ENCODE peak calls at places on chromosomes 16 and 17, in nine cellular contexts. L, U, E, R, Q, A, S, N and T are unnamed samples.

GRCh38 chr16:72971370-72971769 is 76.6 kb downstream of the ZFHX3 start:
- DNase-seq in L (no peak), U (no peak), E (no peak), R (no peak), Q (no peak), A (no peak), S (no peak), N (no peak), T (no peak)

GRCh38 chr17:76051071-76051467 is 21.2 kb downstream of the SRP68 start:
- DNase-seq in L (no peak), U (no peak), E (no peak), R (no peak), Q (no peak), A (no peak), S (no peak), N (no peak), T (no peak)

GRCh38 chr16:49356728-49357488 is 16.7 kb upstream of the C16orf78 start:
- DNase-seq in L (no peak), U (no peak), E (no peak), R (no peak), Q (no peak), A (no peak), S (no peak), N (no peak), T (no peak)

GRCh38 chr17:37737081-37737480 is 7.8 kb downstream of the HNF1B start:
- DNase-seq in L (no peak), U (no peak), E (no peak), R (no peak), Q (no peak), A (no peak), S (no peak), N (no peak), T (no peak)

GRCh38 chr16:13864689-13865088 is 55.3 kb upstream of the ERCC4 start:
- DNase-seq in L (no peak), U (no peak), E (no peak), R (no peak), Q (no peak), A (no peak), S (no peak), N (no peak), T (no peak)

GRCh38 chr16:46573834-46574159 is 47.4 kb downstream of the SHCBP1 start:
- DNase-seq in L (no peak), U (no peak), E (no peak), R (no peak), Q (no peak), A (no peak), S (no peak), N (no peak), T (no peak)

GRCh38 chr17:44522883-44523671 is 19.9 kb upstream of the GPATCH8 start:
- DNase-seq in L (no peak), U (peak), E (no peak), R (no peak), Q (no peak), A (peak), S (peak), N (peak), T (peak)

GRCh38 chr16:5032748-5033167 is 977 bp downstream of the NAGPA start:
- DNase-seq in L (no peak), U (no peak), E (no peak), R (no peak), Q (no peak), A (no peak), S (no peak), N (no peak), T (no peak)

GRCh38 chr16:27335349-27336052 is 21.7 kb downstream of the IL4R start:
- DNase-seq in L (no peak), U (no peak), E (no peak), R (no peak), Q (no peak), A (no peak), S (no peak), N (no peak), T (no peak)

GRCh38 chr16:77732241-77732946 is 10.1 kb downstream of the NUDT7 start:
- DNase-seq in L (no peak), U (no peak), E (no peak), R (no peak), Q (peak), A (no peak), S (no peak), N (no peak), T (no peak)

GRCh38 chr17:17484451-17484899 is 7.7 kb downstream of the MED9 start:
- DNase-seq in L (no peak), U (no peak), E (no peak), R (no peak), Q (no peak), A (no peak), S (no peak), N (no peak), T (no peak)

GRCh38 chr17:35640977-35641526 is 53.9 kb downstream of the AP2B1 start:
- DNase-seq in L (no peak), U (no peak), E (no peak), R (no peak), Q (no peak), A (no peak), S (no peak), N (no peak), T (no peak)

GRCh38 chr17:40518401-40519088 is 17.1 kb upstream of the TNS4 start:
- DNase-seq in L (no peak), U (no peak), E (no peak), R (no peak), Q (no peak), A (no peak), S (no peak), N (no peak), T (no peak)

GRCh38 chr17:31680126-31680525 is 178.9 kb downstream of the COPRS start:
- DNase-seq in L (no peak), U (no peak), E (no peak), R (no peak), Q (no peak), A (no peak), S (no peak), N (no peak), T (peak)

GRCh38 chr17:61400058-61400785 is 579 bp downstream of the TBX2 start:
- DNase-seq in L (no peak), U (no peak), E (no peak), R (no peak), Q (no peak), A (peak), S (no peak), N (peak), T (no peak)

GRCh38 chr16:85061566-85061965 is 34.0 kb downstream of the KIAA0513 start:
- DNase-seq in L (no peak), U (no peak), E (no peak), R (no peak), Q (no peak), A (no peak), S (no peak), N (no peak), T (no peak)

GRCh38 chr17:70288540-70289290 is 119.4 kb downstream of the KCNJ2 start:
- DNase-seq in L (no peak), U (no peak), E (no peak), R (no peak), Q (no peak), A (no peak), S (no peak), N (no peak), T (no peak)